ENCODE peak calls at places on chromosomes 4 and X, in four cellular contexts. One of them, this sample, is unnamed.

GRCh38 chr4:137610960-137611359 is 78.7 kb upstream of the PCDH18 start:
- DNase-seq in K562: no peak
- DNase-seq in HepG2: peak; percentile 1
- DNase-seq in GM12878: no peak
- DNase-seq in this sample: no peak

GRCh38 chr4:142088906-142089305 is 452.5 kb downstream of the IL15 start:
- DNase-seq in GM12878: no peak
- DNase-seq in K562: no peak
- DNase-seq in HepG2: no peak
- DNase-seq in this sample: no peak

GRCh38 chrX:148309413-148309812 is 191.0 kb upstream of the AFF2 start:
- DNase-seq in HepG2: no peak
- DNase-seq in K562: no peak
- DNase-seq in GM12878: no peak
- DNase-seq in this sample: no peak

GRCh38 chr4:87839309-87839946 is 6.7 kb downstream of the MEPE start:
- DNase-seq in GM12878: no peak
- DNase-seq in HepG2: no peak
- DNase-seq in K562: peak; percentile 25
- DNase-seq in this sample: no peak

GRCh38 chr4:145178740-145179139 is 1.6 kb downstream of the OTUD4 start:
- DNase-seq in HepG2: no peak
- DNase-seq in GM12878: no peak
- DNase-seq in K562: no peak
- DNase-seq in this sample: peak; percentile 17

GRCh38 chr4:107760281-107760947 is 40.4 kb upstream of the PAPSS1 start:
- DNase-seq in GM12878: no peak
- DNase-seq in HepG2: peak; percentile 23
- DNase-seq in K562: no peak
- DNase-seq in this sample: peak; percentile 2

GRCh38 chr4:151314509-151314908 is 10.9 kb downstream of the SH3D19 start:
- DNase-seq in GM12878: no peak
- DNase-seq in HepG2: no peak
- DNase-seq in K562: no peak
- DNase-seq in this sample: no peak

GRCh38 chr4:1683371-1683902 is 676 bp downstream of the FAM53A start:
- DNase-seq in HepG2: no peak
- DNase-seq in K562: no peak
- DNase-seq in GM12878: no peak
- DNase-seq in this sample: no peak

GRCh38 chr4:145148980-145149379 is 31.4 kb downstream of the OTUD4 start:
- DNase-seq in GM12878: no peak
- DNase-seq in K562: no peak
- DNase-seq in HepG2: no peak
- DNase-seq in this sample: no peak

GRCh38 chr4:14958436-14958835 is 43.8 kb upstream of the CPEB2 start:
- DNase-seq in HepG2: no peak
- DNase-seq in GM12878: no peak
- DNase-seq in K562: no peak
- DNase-seq in this sample: no peak

GRCh38 chr4:77156912-77157858 is at the start of gene CCNG2:
- DNase-seq in K562: peak; percentile 76
- DNase-seq in HepG2: peak; percentile 12
- DNase-seq in GM12878: no peak
- DNase-seq in this sample: peak; percentile 84

GRCh38 chrX:109697855-109698254 is 35.2 kb downstream of the ACSL4 start:
- DNase-seq in GM12878: no peak
- DNase-seq in HepG2: no peak
- DNase-seq in K562: no peak
- DNase-seq in this sample: no peak

GRCh38 chr4:20386001-20386740 is 134.5 kb downstream of the SLIT2 start:
- DNase-seq in GM12878: no peak
- DNase-seq in HepG2: no peak
- DNase-seq in K562: no peak
- DNase-seq in this sample: no peak

GRCh38 chr4:97670703-97671269 is 472.5 kb downstream of the STPG2 start:
- DNase-seq in HepG2: no peak
- DNase-seq in GM12878: no peak
- DNase-seq in K562: no peak
- DNase-seq in this sample: no peak

GRCh38 chr4:2257361-2258001 is 4.4 kb downstream of the MXD4 start:
- DNase-seq in GM12878: no peak
- DNase-seq in K562: no peak
- DNase-seq in HepG2: no peak
- DNase-seq in this sample: peak; percentile 16

GRCh38 chr4:74055096-74055495 is 16.6 kb upstream of the CXCL3 start:
- DNase-seq in HepG2: no peak
- DNase-seq in K562: no peak
- DNase-seq in GM12878: no peak
- DNase-seq in this sample: no peak

GRCh38 chr4:102317459-102317858 is 27.8 kb downstream of the SLC39A8 start:
- DNase-seq in K562: no peak
- DNase-seq in GM12878: no peak
- DNase-seq in HepG2: no peak
- DNase-seq in this sample: no peak

GRCh38 chrX:68829594-68830485 is 1.0 kb downstream of the EFNB1 start:
- DNase-seq in GM12878: no peak
- DNase-seq in HepG2: no peak
- DNase-seq in K562: no peak
- DNase-seq in this sample: peak; percentile 49

GRCh38 chrX:71978164-71978563 is 67.5 kb downstream of the NHSL2 start:
- DNase-seq in GM12878: no peak
- DNase-seq in K562: no peak
- DNase-seq in HepG2: no peak
- DNase-seq in this sample: no peak

GRCh38 chrX:104310084-104310483 is 55.4 kb upstream of the ESX1 start:
- DNase-seq in HepG2: no peak
- DNase-seq in GM12878: no peak
- DNase-seq in K562: no peak
- DNase-seq in this sample: peak; percentile 7

GRCh38 chrX:96182366-96182765 is 502.3 kb upstream of the DIAPH2 start:
- DNase-seq in HepG2: peak; percentile 2
- DNase-seq in K562: no peak
- DNase-seq in GM12878: no peak
- DNase-seq in this sample: peak; percentile 0

GRCh38 chrX:12567857-12568256 is 223.4 kb upstream of the PRPS2 start:
- DNase-seq in GM12878: no peak
- DNase-seq in K562: no peak
- DNase-seq in HepG2: no peak
- DNase-seq in this sample: peak; percentile 17

GRCh38 chr4:105709081-105709450 is 482 bp downstream of the GSTCD start:
- DNase-seq in K562: no peak
- DNase-seq in GM12878: no peak
- DNase-seq in HepG2: peak; percentile 10
- DNase-seq in this sample: no peak

GRCh38 chr4:189502841-189503240 is 437.8 kb upstream of the FRG1 start:
- DNase-seq in K562: no peak
- DNase-seq in HepG2: no peak
- DNase-seq in GM12878: no peak
- DNase-seq in this sample: no peak

GRCh38 chr4:183838987-183839712 is 66.0 kb upstream of the STOX2 start:
- DNase-seq in GM12878: no peak
- DNase-seq in K562: no peak
- DNase-seq in HepG2: no peak
- DNase-seq in this sample: peak; percentile 56

GRCh38 chr4:54837576-54838140 is 179.9 kb downstream of the KIT start:
- DNase-seq in HepG2: no peak
- DNase-seq in K562: no peak
- DNase-seq in GM12878: no peak
- DNase-seq in this sample: no peak

GRCh38 chrX:34880656-34881055 is 61.9 kb upstream of the FAM47B start:
- DNase-seq in K562: no peak
- DNase-seq in GM12878: no peak
- DNase-seq in HepG2: no peak
- DNase-seq in this sample: no peak

GRCh38 chrX:151985955-151986354 is 11.5 kb upstream of the GABRE start:
- DNase-seq in K562: no peak
- DNase-seq in HepG2: peak; percentile 81
- DNase-seq in GM12878: no peak
- DNase-seq in this sample: no peak

GRCh38 chr4:86596802-86597201 is 2.7 kb downstream of the PTPN13 start:
- DNase-seq in K562: no peak
- DNase-seq in GM12878: no peak
- DNase-seq in HepG2: no peak
- DNase-seq in this sample: no peak

GRCh38 chr4:2700031-2700430 is 56.1 kb downstream of the TNIP2 start:
- DNase-seq in HepG2: no peak
- DNase-seq in K562: no peak
- DNase-seq in GM12878: no peak
- DNase-seq in this sample: no peak

GRCh38 chr4:168993724-168994510 is 16.1 kb downstream of the CBR4 start:
- DNase-seq in HepG2: no peak
- DNase-seq in GM12878: no peak
- DNase-seq in K562: no peak
- DNase-seq in this sample: no peak

GRCh38 chrX:41177297-41177696 is 92.1 kb downstream of the USP9X start:
- DNase-seq in K562: no peak
- DNase-seq in HepG2: no peak
- DNase-seq in GM12878: no peak
- DNase-seq in this sample: no peak

GRCh38 chrX:6095469-6095868 is 133.2 kb downstream of the NLGN4X start:
- DNase-seq in HepG2: no peak
- DNase-seq in GM12878: no peak
- DNase-seq in K562: no peak
- DNase-seq in this sample: peak; percentile 7

GRCh38 chrX:115592997-115593734 is 32.2 kb downstream of the PLS3 start:
- DNase-seq in K562: no peak
- DNase-seq in HepG2: no peak
- DNase-seq in GM12878: no peak
- DNase-seq in this sample: no peak

GRCh38 chrX:148043456-148043855 is 62.3 kb downstream of the FMR1NB start:
- DNase-seq in K562: no peak
- DNase-seq in HepG2: no peak
- DNase-seq in GM12878: no peak
- DNase-seq in this sample: no peak

GRCh38 chrX:78747471-78747870 is at the start of gene LPAR4:
- DNase-seq in K562: no peak
- DNase-seq in HepG2: no peak
- DNase-seq in GM12878: no peak
- DNase-seq in this sample: no peak

GRCh38 chr4:101279377-101279871 is 67.9 kb downstream of the PPP3CA start:
- DNase-seq in HepG2: no peak
- DNase-seq in K562: no peak
- DNase-seq in GM12878: no peak
- DNase-seq in this sample: peak; percentile 17

GRCh38 chrX:127782904-127783303 is 269.3 kb downstream of the ACTRT1 start:
- DNase-seq in HepG2: no peak
- DNase-seq in GM12878: no peak
- DNase-seq in K562: no peak
- DNase-seq in this sample: no peak
- TF ChIP-seq YY1 in HepG2: no peak
- TF ChIP-seq YY1 in GM12878: no peak
- TF ChIP-seq YY1 in K562: no peak
- TF ChIP-seq YY1 in this sample: no peak

DNA sequence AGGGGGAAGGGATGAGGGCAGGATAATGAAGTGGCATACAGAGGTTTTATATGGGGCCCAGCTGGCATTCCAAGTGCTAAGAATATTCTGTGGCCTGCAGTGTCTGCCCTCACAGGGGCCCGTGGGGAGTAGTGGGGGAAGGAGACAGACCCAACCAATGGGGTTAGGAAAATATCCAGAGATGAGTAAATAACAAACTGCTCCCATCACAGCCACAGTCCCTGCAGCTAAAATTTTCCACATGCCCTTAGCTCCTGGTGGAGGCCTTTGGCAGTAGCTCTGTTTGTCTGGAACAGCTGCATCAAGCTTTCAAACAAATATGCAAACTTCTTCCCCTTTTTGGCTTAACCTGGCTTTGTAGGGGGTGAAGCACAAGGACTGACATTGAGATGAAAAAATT is 3.1 kb downstream of the SRPX2 start:
- DNase-seq in HepG2: no peak
- DNase-seq in GM12878: no peak
- DNase-seq in K562: no peak
- DNase-seq in this sample: no peak
- TF ChIP-seq MAX in HepG2: no peak
- TF ChIP-seq MAX in GM12878: no peak
- TF ChIP-seq MAX in K562: no peak
- TF ChIP-seq MAX in this sample: no peak

GRCh38 chr4:17958185-17958584 is 63.4 kb downstream of the LCORL start:
- DNase-seq in HepG2: no peak
- DNase-seq in GM12878: no peak
- DNase-seq in K562: no peak
- DNase-seq in this sample: no peak
- TF ChIP-seq FOXM1 in HepG2: no peak
- TF ChIP-seq FOXM1 in GM12878: no peak
- TF ChIP-seq FOXM1 in K562: no peak
- TF ChIP-seq FOXM1 in this sample: no peak

GRCh38 chr4:18109677-18110076 is 88.1 kb upstream of the LCORL start:
- DNase-seq in K562: no peak
- DNase-seq in HepG2: no peak
- DNase-seq in GM12878: no peak
- DNase-seq in this sample: no peak

GRCh38 chr4:18100657-18101056 is 79.1 kb upstream of the LCORL start:
- DNase-seq in HepG2: no peak
- DNase-seq in GM12878: no peak
- DNase-seq in K562: no peak
- DNase-seq in this sample: no peak

GRCh38 chr4:18105023-18106011 is 83.8 kb upstream of the LCORL start:
- DNase-seq in GM12878: peak; percentile 34
- DNase-seq in K562: no peak
- DNase-seq in HepG2: no peak
- DNase-seq in this sample: no peak

GRCh38 chr4:18106620-18107019 is 85.1 kb upstream of the LCORL start:
- DNase-seq in GM12878: no peak
- DNase-seq in K562: no peak
- DNase-seq in HepG2: no peak
- DNase-seq in this sample: no peak

DNA sequence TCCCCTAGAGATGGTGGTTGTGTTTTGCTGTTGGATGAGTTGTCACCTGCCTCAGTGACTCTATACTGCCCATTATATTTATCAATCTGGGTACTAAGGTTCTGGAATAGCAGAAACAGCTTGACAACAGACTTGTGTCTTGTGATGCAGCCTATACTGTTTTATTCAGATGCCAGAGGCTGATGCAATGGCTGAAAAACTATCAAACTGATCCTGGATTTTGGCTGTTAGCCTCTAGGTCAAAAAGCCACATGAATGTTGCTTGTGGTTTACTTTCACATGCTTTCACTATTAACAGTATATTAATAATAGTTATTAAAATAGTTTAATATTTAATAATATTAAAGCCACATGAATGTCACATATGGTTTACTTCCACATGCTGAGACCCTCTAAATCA is 82.3 kb upstream of the LCORL start:
- DNase-seq in HepG2: no peak
- DNase-seq in K562: no peak
- DNase-seq in GM12878: no peak
- DNase-seq in this sample: no peak
- TF ChIP-seq YY1 in HepG2: no peak
- TF ChIP-seq YY1 in K562: no peak
- TF ChIP-seq YY1 in GM12878: no peak
- TF ChIP-seq YY1 in this sample: no peak

This sample was measured in SK-N-SH.